ENCODE peak calls at places on chromosomes 11 and 22, in four cellular contexts. T is brain microvascular endothelial cell, A is ovary, Y is pancreas. J is an unnamed sample.

GRCh38 chr11:71248251-71248570 is 4.2 kb downstream of the SHANK2 start:
- DNase-seq in T (no peak), A (no peak), Y (no peak), J (no peak)

GRCh38 chr22:25404923-25405853 is 159.3 kb upstream of the GRK3 start:
- DNase-seq in T (peak; percentile 31), A (peak; percentile 79), Y (peak; percentile 84), J (peak; percentile 82)

GRCh38 chr11:72821920-72822799 is 7.9 kb downstream of the ATG16L2 start:
- DNase-seq in T (peak; percentile 76), A (peak; percentile 97), Y (peak; percentile 95), J (peak; percentile 93)

GRCh38 chr11:62546937-62547625 is 475 bp upstream of the AHNAK start:
- DNase-seq in T (no peak), A (peak; percentile 67), Y (peak; percentile 47), J (no peak)

GRCh38 chr22:47102081-47102480 is 339.6 kb downstream of the TBC1D22A start:
- DNase-seq in T (no peak), A (no peak), Y (no peak), J (no peak)

GRCh38 chr11:35160902-35161585 is 22.1 kb downstream of the CD44 start:
- DNase-seq in T (no peak), A (no peak), Y (no peak), J (no peak)

GRCh38 chr22:37171662-37172061 is 16.4 kb downstream of the C1QTNF6 start:
- DNase-seq in T (no peak), A (no peak), Y (no peak), J (no peak)

GRCh38 chr22:50301581-50301991 is 5.9 kb downstream of the PLXNB2 start:
- DNase-seq in T (no peak), A (peak; percentile 74), Y (peak; percentile 49), J (no peak)

GRCh38 chr11:2707736-2708135 is 7.9 kb upstream of the KCNQ1OT1 start:
- DNase-seq in T (no peak), A (no peak), Y (no peak), J (no peak)

GRCh38 chr11:32838505-32839274 is 9.0 kb downstream of the PRRG4 start:
- DNase-seq in T (no peak), A (no peak), Y (no peak), J (no peak)

GRCh38 chr22:49106136-49106930 is 721.3 kb downstream of the BRD1 start:
- DNase-seq in T (no peak), A (no peak), Y (no peak), J (no peak)

GRCh38 chr11:112785717-112786116 is 175.5 kb upstream of the NCAM1 start:
- DNase-seq in T (no peak), A (no peak), Y (no peak), J (peak; percentile 48)

GRCh38 chr11:112786196-112786595 is 175.0 kb upstream of the NCAM1 start:
- DNase-seq in T (no peak), A (no peak), Y (no peak), J (no peak)

GRCh38 chr11:112783945-112784322 is 177.3 kb upstream of the NCAM1 start:
- DNase-seq in T (no peak), A (no peak), Y (no peak), J (no peak)

GRCh38 chr11:112784323-112785073 is 176.7 kb upstream of the NCAM1 start:
- DNase-seq in T (peak; percentile 0), A (peak; percentile 80), Y (peak; percentile 48), J (peak; percentile 71)

DNA sequence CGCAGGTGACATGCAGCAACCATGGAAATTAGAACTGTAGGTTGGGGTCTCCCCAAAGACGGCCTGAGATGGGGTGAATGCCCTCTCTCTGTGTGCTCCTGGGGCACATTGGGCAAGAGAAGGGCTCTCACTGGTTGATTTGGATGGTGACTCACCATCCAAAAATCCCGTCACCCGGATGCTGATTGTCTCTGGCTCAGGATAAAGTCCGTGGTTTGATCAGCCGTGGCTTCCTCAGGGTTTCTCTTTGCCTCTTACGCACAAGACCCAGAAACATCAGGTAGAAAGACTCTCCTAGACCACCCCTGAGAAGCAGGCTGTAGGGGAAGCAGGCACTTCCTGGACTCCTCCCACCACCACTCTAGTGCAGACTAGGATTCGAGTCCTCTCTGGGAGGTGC is 176.1 kb upstream of the NCAM1 start:
- DNase-seq in T (no peak), A (no peak), Y (no peak), J (no peak)
- H3K4me3 ChIP-seq in T (no peak overlapping the region), A (peak overlapping the region; percentile 17), Y (no peak overlapping the region), J (no peak overlapping the region)

GRCh38 chr11:117179048-117179999 is 781 bp downstream of the SIDT2 start:
- DNase-seq in T (no peak), A (no peak), Y (peak; percentile 68), J (no peak)

GRCh38 chr11:117180020-117180419 is 1.5 kb downstream of the SIDT2 start:
- DNase-seq in T (no peak), A (no peak), Y (no peak), J (peak; percentile 15)

GRCh38 chr11:117182551-117182935 is 4.0 kb downstream of the SIDT2 start:
- DNase-seq in T (no peak), A (no peak), Y (no peak), J (no peak)

GRCh38 chr11:117181586-117182550 is 3.3 kb downstream of the SIDT2 start:
- DNase-seq in T (no peak), A (no peak), Y (no peak), J (peak; percentile 16)

GRCh38 chr11:117180661-117181585 is 2.4 kb downstream of the SIDT2 start:
- DNase-seq in T (peak; percentile 64), A (peak; percentile 74), Y (peak; percentile 87), J (peak; percentile 83)
- TF ChIP-seq CTCF in T (peak; percentile 92), A (peak; percentile 76), Y (peak; percentile 29), J (peak; percentile 87)

DNA sequence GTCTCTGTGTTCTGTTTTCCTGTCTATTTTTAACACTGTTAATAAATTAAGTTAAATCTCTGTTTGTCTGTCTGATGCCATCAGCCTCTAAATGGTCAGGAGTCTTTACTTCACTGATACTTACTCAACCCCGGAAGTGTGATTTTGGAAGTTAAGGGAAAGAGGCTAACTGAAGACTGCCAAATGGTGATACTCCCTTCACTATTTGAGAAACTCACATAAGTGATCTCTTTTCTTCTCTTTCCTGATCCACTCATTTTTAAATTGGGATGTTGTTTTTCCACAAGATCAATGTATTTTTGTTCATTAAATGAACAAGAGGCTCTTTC is 389 bp upstream of the CASP12 start:
- DNase-seq in T (no peak), A (no peak), Y (no peak), J (no peak)
- H3K4me3 ChIP-seq in T (no peak overlapping the region), A (peak overlapping the region; percentile 30), Y (no peak overlapping the region), J (no peak overlapping the region)

DNA sequence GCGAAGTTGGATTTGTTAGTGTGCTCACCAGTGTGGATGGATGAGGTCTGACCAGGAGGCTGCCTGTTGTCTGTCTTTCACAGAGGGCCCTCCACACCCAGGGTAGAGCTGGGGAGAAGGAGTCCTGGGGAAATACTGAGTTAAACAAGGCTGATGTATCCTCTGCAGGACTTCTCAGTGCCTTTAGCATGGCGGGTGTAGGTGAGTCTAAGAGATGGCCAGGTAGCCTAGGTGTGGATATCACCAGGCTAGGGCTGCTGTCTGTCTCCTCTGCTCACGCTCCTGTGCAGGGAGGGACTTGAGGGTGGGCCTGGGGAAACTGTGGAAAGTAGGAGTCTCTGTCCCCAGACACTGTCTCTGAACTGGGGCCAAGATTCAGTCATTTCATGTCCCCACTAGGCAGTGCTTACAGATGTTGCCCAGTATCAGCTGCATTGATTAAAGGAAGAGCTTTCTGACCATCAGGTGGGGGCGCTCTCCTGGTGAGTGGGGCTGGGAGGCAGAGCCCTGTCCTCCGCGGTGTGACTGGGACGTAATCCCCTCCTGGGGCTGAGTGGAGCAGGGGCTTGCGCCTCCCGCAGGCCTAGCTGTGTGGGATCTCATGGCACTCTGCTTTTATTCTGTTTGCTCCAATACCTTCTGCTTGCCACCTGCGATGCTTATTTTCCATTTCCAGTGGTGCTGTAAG is 35.5 kb upstream of the CCDC188 start:
- DNase-seq in T (no peak), A (no peak), Y (no peak), J (no peak)
- TF ChIP-seq CTCF in T (peak; percentile 46), A (no peak), Y (no peak), J (no peak)

GRCh38 chr11:86116386-86116726 is 47.5 kb upstream of the PICALM start:
- DNase-seq in T (peak; percentile 60), A (no peak), Y (no peak), J (no peak)
- H3K4me3 ChIP-seq in T (no peak overlapping the region), A (no peak overlapping the region), Y (no peak overlapping the region), J (no peak overlapping the region)

DNA sequence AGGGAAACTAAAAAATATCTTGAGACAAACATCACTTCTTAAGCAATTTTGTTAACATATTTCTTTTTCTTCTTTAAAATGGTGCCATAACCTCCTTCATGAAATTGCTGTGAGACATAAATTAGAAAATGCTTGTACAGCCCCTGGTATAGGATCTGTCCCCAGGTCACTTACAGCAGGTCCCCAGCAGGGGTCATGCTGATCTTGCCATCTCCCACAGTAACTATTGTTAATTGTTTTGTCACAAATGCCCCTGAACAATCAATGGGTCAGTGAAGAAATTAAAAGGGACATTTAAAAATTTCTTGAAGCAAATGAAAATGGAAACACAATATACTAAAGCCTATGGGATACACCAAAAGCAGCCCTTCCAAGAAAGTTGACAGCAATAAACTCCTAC is 99.8 kb upstream of the OR4B1 start:
- DNase-seq in T (no peak), A (no peak), Y (no peak), J (no peak)
- TF ChIP-seq CTCF in T (peak; percentile 72), A (no peak), Y (no peak), J (no peak)

GRCh38 chr11:46345881-46346484 is 1.3 kb upstream of the DGKZ start:
- DNase-seq in T (no peak), A (no peak), Y (no peak), J (no peak)
- H3K4me3 ChIP-seq in T (no peak overlapping the region), A (no peak overlapping the region), Y (no peak overlapping the region), J (no peak overlapping the region)

GRCh38 chr11:119493712-119494111 is 70.7 kb upstream of the THY1 start:
- DNase-seq in T (peak; percentile 10), A (no peak), Y (peak; percentile 54), J (peak; percentile 46)

GRCh38 chr11:119488256-119488995 is 65.5 kb upstream of the THY1 start:
- DNase-seq in T (no peak), A (no peak), Y (no peak), J (peak; percentile 10)

GRCh38 chr11:119490253-119491006 is 67.5 kb upstream of the THY1 start:
- DNase-seq in T (no peak), A (no peak), Y (no peak), J (no peak)

GRCh38 chr11:119489087-119489486 is 66.1 kb upstream of the THY1 start:
- DNase-seq in T (no peak), A (no peak), Y (no peak), J (no peak)

GRCh38 chr11:119491753-119492455 is 68.9 kb upstream of the THY1 start:
- DNase-seq in T (peak; percentile 26), A (no peak), Y (no peak), J (no peak)
- TF ChIP-seq CTCF in T (peak; percentile 68), A (no peak), Y (no peak), J (no peak)

J was measured in adrenal gland.